ENCODE peak calls at places on chromosomes 13 and 19, in seven cellular contexts. M, H, I, D, L, K and C are unnamed samples.

GRCh38 chr19:45448887-45449299 is 18.9 kb upstream of the FOSB start:
- DNase-seq in I (no peak), H (no peak), M (no peak), K (no peak), D (no peak), L (no peak), C (no peak)

GRCh38 chr19:35793381-35794165 is 18.2 kb downstream of the ARHGAP33 start:
- DNase-seq in H (no peak), D (no peak), L (no peak), M (peak), K (no peak), I (no peak), C (no peak)

GRCh38 chr13:101875717-101876393 is 423.4 kb downstream of the ITGBL1 start:
- DNase-seq in H (no peak), I (peak), L (no peak), D (peak), M (peak), K (no peak), C (no peak)

GRCh38 chr19:1015782-1016646 is 4.9 kb downstream of the TMEM259 start:
- DNase-seq in L (no peak), D (no peak), K (no peak), M (no peak), I (no peak), H (no peak), C (no peak)

GRCh38 chr13:27137759-27138158 is 33.9 kb downstream of the USP12 start:
- DNase-seq in M (no peak), K (no peak), I (no peak), L (no peak), D (no peak), H (no peak), C (no peak)

GRCh38 chr13:97256343-97256783 is 34.2 kb downstream of the MBNL2 start:
- DNase-seq in D (peak), L (no peak), H (peak), I (peak), M (peak), K (no peak), C (no peak)

GRCh38 chr13:20425819-20426219 is 99.8 kb downstream of the CRYL1 start:
- DNase-seq in K (no peak), D (peak), I (no peak), M (no peak), H (no peak), L (no peak), C (no peak)

GRCh38 chr19:48051345-48052033 is 7.6 kb upstream of the CABP5 start:
- DNase-seq in I (no peak), L (no peak), K (no peak), H (no peak), M (no peak), D (no peak), C (no peak)

GRCh38 chr19:6588508-6589345 is 2.2 kb downstream of the CD70 start:
- DNase-seq in D (no peak), K (no peak), H (no peak), I (no peak), L (no peak), M (no peak), C (no peak)

GRCh38 chr13:58963321-58963720 is 1200.4 kb downstream of the DIAPH3 start:
- DNase-seq in I (no peak), L (no peak), K (no peak), D (peak), H (no peak), M (peak), C (no peak)

GRCh38 chr13:110874508-110874960 is 40.3 kb downstream of the ANKRD10 start:
- DNase-seq in M (peak), L (peak), H (no peak), I (no peak), K (peak), D (peak), C (no peak)

GRCh38 chr19:43532571-43532961 is 422 bp upstream of the ZNF575 start:
- DNase-seq in M (no peak), D (no peak), L (peak), K (no peak), H (no peak), I (no peak), C (no peak)

GRCh38 chr19:35500611-35501010 is 10.3 kb upstream of the KRTDAP start:
- DNase-seq in K (no peak), I (no peak), M (no peak), D (no peak), H (no peak), L (no peak), C (no peak)

GRCh38 chr13:46321494-46322225 is 65.4 kb downstream of the RUBCNL start:
- DNase-seq in I (peak), K (no peak), D (peak), M (peak), L (peak), H (peak), C (peak)

GRCh38 chr13:98033277-98034247 is 80.1 kb downstream of the IPO5 start:
- DNase-seq in M (peak), K (no peak), I (peak), L (no peak), D (peak), H (peak), C (no peak)

GRCh38 chr19:1082928-1083816 is 12.0 kb downstream of the POLR2E start:
- DNase-seq in I (no peak), M (no peak), K (no peak), D (no peak), H (no peak), L (no peak), C (no peak)

GRCh38 chr13:105928901-105929300 is 606.6 kb downstream of the EFNB2 start:
- DNase-seq in D (peak), L (no peak), H (no peak), M (no peak), K (no peak), I (no peak), C (no peak)

GRCh38 chr19:46670874-46671273 is 9.9 kb upstream of the DACT3 start:
- DNase-seq in H (no peak), M (peak), L (no peak), K (no peak), I (no peak), D (peak), C (no peak)

GRCh38 chr19:14941189-14941588 is at the start of gene OR7C2:
- DNase-seq in D (no peak), K (no peak), I (no peak), H (no peak), M (no peak), L (no peak), C (no peak)

GRCh38 chr13:49517461-49517860 is 21.7 kb downstream of the PHF11 start:
- DNase-seq in H (no peak), L (no peak), M (no peak), D (no peak), I (no peak), K (no peak), C (no peak)

GRCh38 chr13:51977606-51978005 is 33.6 kb downstream of the ATP7B start:
- DNase-seq in M (peak), H (no peak), K (no peak), D (no peak), L (no peak), I (no peak), C (no peak)

GRCh38 chr19:40677156-40677555 is 13.3 kb downstream of the NUMBL start:
- DNase-seq in L (no peak), D (no peak), H (no peak), I (no peak), K (no peak), M (no peak), C (no peak)

DNA sequence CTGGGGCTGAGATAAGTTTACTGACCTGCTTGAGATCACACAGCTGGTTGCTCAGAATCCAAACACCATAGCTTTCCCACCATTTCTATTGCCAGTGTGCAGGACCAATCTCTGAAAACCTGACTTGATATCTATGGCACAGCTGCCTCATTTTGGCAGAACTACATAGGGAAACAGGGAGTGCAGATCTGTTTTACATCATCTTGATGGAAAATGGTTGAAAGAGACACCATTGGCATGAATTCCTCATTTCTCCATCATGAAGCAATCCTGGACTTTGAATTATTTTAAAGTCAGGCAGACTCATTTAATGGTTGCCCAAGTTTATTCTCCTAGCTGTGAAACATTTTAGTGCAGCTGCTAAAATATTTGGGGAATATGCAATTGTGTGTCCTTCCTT is 1628.2 kb upstream of the SLC10A2 start:
- DNase-seq in M (no peak), I (no peak), K (no peak), H (no peak), D (no peak), L (no peak), C (no peak)
- TF ChIP-seq CTCF in M (no peak), I (no peak), K (no peak), H (no peak), D (no peak), L (no peak), C (no peak)

GRCh38 chr13:91308299-91308698 is 39.2 kb upstream of the MIR17HG start:
- DNase-seq in L (no peak), K (no peak), D (no peak), M (no peak), H (no peak), I (no peak), C (no peak)
- TF ChIP-seq CTCF in L (no peak), K (no peak), D (peak), M (no peak), H (no peak), I (no peak), C (no peak)

GRCh38 chr13:72205773-72206172 is 338.8 kb upstream of the DACH1 start:
- DNase-seq in D (peak), K (no peak), I (no peak), L (no peak), M (peak), H (no peak), C (no peak)
- TF ChIP-seq CTCF in D (no peak), K (no peak), I (no peak), L (no peak), M (no peak), H (no peak), C (no peak)

DNA sequence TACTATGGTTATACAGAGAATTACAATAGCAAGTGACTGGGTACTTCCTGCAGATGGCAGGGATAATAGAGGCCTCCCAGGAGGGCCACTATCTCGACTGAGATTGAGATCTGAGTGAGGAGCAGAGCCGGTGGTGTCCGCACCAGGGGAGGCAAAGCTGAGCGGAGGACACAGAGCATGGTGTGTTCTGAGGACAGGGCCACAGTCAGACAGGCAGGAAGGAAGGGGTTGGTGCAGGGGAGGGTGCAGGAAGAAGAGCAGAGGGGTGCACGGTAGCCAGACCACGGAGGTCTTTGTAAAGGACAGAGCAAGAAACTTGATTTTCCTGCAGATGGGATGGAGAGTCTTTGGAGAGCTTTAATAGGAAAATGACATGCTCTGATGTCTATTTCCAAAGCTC is 152.4 kb downstream of the SHISA2 start:
- DNase-seq in K (no peak), D (no peak), L (no peak), I (no peak), M (no peak), H (no peak), C (no peak)
- TF ChIP-seq CTCF in K (no peak), D (no peak), L (no peak), I (no peak), M (no peak), H (no peak), C (no peak)

GRCh38 chr13:24747248-24748151 is 16.5 kb upstream of the RNF17 start:
- DNase-seq in M (peak), L (no peak), H (no peak), D (peak), K (no peak), I (no peak), C (no peak)

GRCh38 chr13:24744247-24744646 is 19.7 kb upstream of the RNF17 start:
- DNase-seq in H (no peak), L (no peak), M (no peak), D (no peak), I (no peak), K (no peak), C (no peak)

GRCh38 chr13:24745861-24746617 is 17.9 kb upstream of the RNF17 start:
- DNase-seq in D (peak), H (no peak), M (no peak), K (no peak), L (no peak), I (no peak), C (no peak)

GRCh38 chr13:24745516-24745860 is 18.5 kb upstream of the RNF17 start:
- DNase-seq in H (no peak), M (no peak), K (no peak), L (no peak), D (no peak), I (no peak), C (no peak)

DNA sequence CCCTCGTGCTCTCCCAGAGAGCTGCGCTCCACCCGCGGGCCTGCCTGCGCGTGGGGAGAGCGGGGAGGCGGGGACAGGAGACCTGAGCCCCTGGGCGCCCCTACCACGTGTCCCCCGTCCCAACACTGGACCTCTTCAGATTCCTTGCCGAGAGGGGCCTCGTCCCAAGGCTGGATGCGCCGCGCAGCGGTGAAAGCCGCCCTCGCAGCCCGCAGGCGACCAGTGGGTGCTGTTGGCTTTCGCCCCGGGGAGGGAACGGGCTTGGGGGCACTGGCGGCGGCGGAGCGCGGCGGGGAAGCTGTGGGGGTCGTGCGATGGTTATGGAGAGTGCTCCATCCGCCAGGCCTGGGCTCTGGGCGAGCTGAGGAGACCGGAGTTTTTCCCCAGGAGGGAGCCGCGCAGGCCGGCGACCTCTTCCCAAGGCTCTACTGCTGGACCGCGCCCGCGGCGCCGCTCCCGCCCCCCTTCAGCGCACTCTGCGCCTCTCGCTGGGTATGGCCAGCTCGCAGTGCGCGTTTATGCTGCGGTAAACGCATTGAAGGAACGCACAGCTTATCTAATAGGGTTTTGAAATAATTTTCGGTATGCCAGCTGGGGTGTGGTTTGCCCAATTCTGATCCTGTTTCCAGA is 17.2 kb upstream of the RNF17 start:
- DNase-seq in I (no peak), M (peak), L (no peak), D (peak), H (no peak), K (no peak), C (no peak)
- TF ChIP-seq CTCF in I (peak), M (no peak), L (no peak), D (no peak), H (peak), K (no peak), C (no peak)

GRCh38 chr19:16117594-16118033 is 5.9 kb downstream of the RAB8A start:
- DNase-seq in I (no peak), M (no peak), D (no peak), K (no peak), L (no peak), H (no peak), C (no peak)
- TF ChIP-seq CTCF in I (no peak), M (no peak), D (no peak), K (no peak), L (no peak), H (no peak), C (no peak)